ENCODE peak calls at places on chromosome 12, in ten cellular contexts. O is lower lobe of right lung; U is left cardiac atrium; X is body of pancreas; Z is left lung; S is stimulated activated naive CD8-positive, alpha-beta T cell treated with anti-CD3 and anti-CD28 coated beads, Interleukin-15, Interleukin-2, amounts not matched to agents 100 U/mL and 50 U/mL, for 24 hours; B is gastroesophageal sphincter; A is activated T-helper 17 cell treated with anti-CD3 and anti-CD28 coated beads, Interleukin-2, amount 50 U/mL, for 72 hours; Y is effector memory CD8-positive, alpha-beta T cell; J is SK-N-SH treated with all-trans-retinoic acid at 6 μM for 48 hours. L is an unnamed sample.
A peak's percentile ranks its signal among the peaks of the same experiment; 100 is the strongest.

GRCh38 chr12:13702401-13702800 is 279.0 kb downstream of the GRIN2B start:
- ATAC-seq in B (no peak), S (no peak), O (no peak), Z (no peak), U (no peak), A (no peak), J (no peak), Y (no peak), X (no peak), L (no peak)

GRCh38 chr12:12474931-12475485 is 87.7 kb downstream of the DUSP16 start:
- ATAC-seq in Y (peak; percentile 91), O (peak; percentile 54), X (no peak), B (peak; percentile 31), U (peak; percentile 59), Z (peak; percentile 13), A (peak; percentile 84), J (no peak), S (peak; percentile 95), L (peak; percentile 87)

GRCh38 chr12:53980448-53981388 is 4.2 kb upstream of the HOXC10 start:
- ATAC-seq in A (no peak), O (no peak), U (no peak), B (no peak), Y (no peak), X (no peak), Z (no peak), S (no peak), J (no peak), L (no peak)

GRCh38 chr12:122204829-122205589 is 1.5 kb downstream of the B3GNT4 start:
- ATAC-seq in Z (no peak), U (no peak), J (peak; percentile 7), Y (no peak), S (no peak), X (no peak), B (no peak), A (no peak), O (no peak), L (no peak)

GRCh38 chr12:91367234-91367849 is 184.7 kb upstream of the DCN start:
- ATAC-seq in X (no peak), U (no peak), S (no peak), O (no peak), B (no peak), Y (no peak), J (peak; percentile 79), Z (peak; percentile 37), A (no peak), L (no peak)

GRCh38 chr12:67514502-67514901 is 134.0 kb upstream of the DYRK2 start:
- ATAC-seq in A (no peak), S (no peak), J (no peak), B (no peak), Y (no peak), X (no peak), Z (no peak), U (no peak), O (no peak), L (no peak)

GRCh38 chr12:11697670-11698387 is 48.4 kb downstream of the ETV6 start:
- ATAC-seq in S (no peak), J (no peak), O (no peak), B (peak; percentile 61), Y (no peak), A (peak; percentile 62), U (no peak), Z (no peak), X (no peak), L (no peak)

GRCh38 chr12:97396989-97397388 is 65.6 kb upstream of the RMST start:
- ATAC-seq in B (no peak), Y (no peak), X (no peak), O (no peak), S (no peak), A (no peak), Z (no peak), J (no peak), U (no peak), L (no peak)

GRCh38 chr12:3136641-3137267 is 59.6 kb downstream of the TSPAN9 start:
- ATAC-seq in U (no peak), B (no peak), Z (no peak), J (no peak), X (no peak), O (no peak), Y (no peak), A (no peak), S (no peak), L (no peak)

GRCh38 chr12:57031228-57031670 is 14.9 kb upstream of the TAC3 start:
- ATAC-seq in U (peak; percentile 20), B (no peak), Y (peak; percentile 42), O (peak; percentile 37), Z (peak; percentile 77), J (no peak), X (no peak), A (peak; percentile 61), S (no peak), L (peak; percentile 67)

GRCh38 chr12:53538209-53538689 is 31.0 kb upstream of the NPFF start:
- ATAC-seq in S (no peak), U (peak; percentile 67), Y (no peak), J (no peak), Z (peak; percentile 79), A (no peak), O (peak; percentile 81), X (peak; percentile 94), B (peak; percentile 73), L (no peak)

GRCh38 chr12:120481022-120481767 is 11.6 kb upstream of the SRSF9 start:
- ATAC-seq in J (no peak), A (no peak), X (no peak), U (no peak), Z (no peak), Y (peak; percentile 99), S (peak; percentile 36), O (no peak), B (no peak), L (no peak)

GRCh38 chr12:1935242-1935641 is 16.8 kb upstream of the CACNA2D4 start:
- ATAC-seq in Y (no peak), U (peak; percentile 4), J (no peak), A (no peak), O (no peak), B (no peak), Z (no peak), X (no peak), S (no peak), L (no peak)